ENCODE peak calls at places on chromosomes 7 and 10, in six cellular contexts. B is foreskin fibroblast, K is foreskin keratinocyte, R is brain microvascular endothelial cell, A is MCF 10A, J is HCT116. T is an unnamed sample.

GRCh38 chr10:42623929-42624328 is 14.4 kb downstream of the ZNF33B start:
- DNase-seq in J (no peak), B (no peak), R (no peak), A (no peak), K (no peak), T (no peak)

GRCh38 chr7:22302951-22303423 is 54.0 kb downstream of the RAPGEF5 start:
- DNase-seq in J (no peak), B (no peak), K (no peak), A (no peak), R (no peak), T (no peak)

GRCh38 chr10:8174762-8175161 is 120.3 kb downstream of the GATA3 start:
- DNase-seq in J (no peak), K (no peak), R (no peak), A (no peak), B (no peak), T (no peak)

GRCh38 chr7:141389423-141389822 is 161.8 kb upstream of the AGK start:
- DNase-seq in R (no peak), A (no peak), K (no peak), J (no peak), B (no peak), T (no peak)

GRCh38 chr10:98374176-98374969 is 40.6 kb downstream of the PYROXD2 start:
- DNase-seq in A (peak), B (peak), R (peak), K (peak), J (no peak), T (no peak)

GRCh38 chr7:96426027-96426426 is 104.1 kb upstream of the SLC25A13 start:
- DNase-seq in B (no peak), A (peak), K (peak), J (no peak), R (peak), T (no peak)

GRCh38 chr10:82609845-82610244 is 734.9 kb downstream of the NRG3 start:
- DNase-seq in R (no peak), J (no peak), B (no peak), A (no peak), K (no peak), T (no peak)

GRCh38 chr10:102422586-102423129 is 2.0 kb downstream of the FBXL15 start:
- DNase-seq in K (peak), J (peak), A (peak), R (peak), B (peak), T (peak)

GRCh38 chr10:67849331-67850011 is 11.5 kb upstream of the DNAJC12 start:
- DNase-seq in A (peak), J (peak), B (peak), R (peak), K (peak), T (peak)

GRCh38 chr7:79317728-79318127 is 135.7 kb downstream of the MAGI2 start:
- DNase-seq in B (peak), A (peak), K (peak), R (peak), J (peak), T (peak)

GRCh38 chr7:42175834-42176745 is 60.9 kb downstream of the GLI3 start:
- DNase-seq in B (no peak), J (no peak), R (no peak), K (peak), A (no peak), T (no peak)

GRCh38 chr7:130650616-130651015 is 17.9 kb downstream of the COPG2 start:
- DNase-seq in B (no peak), R (no peak), A (no peak), J (no peak), K (no peak), T (no peak)

GRCh38 chr7:88495901-88496300 is 189.2 kb upstream of the STEAP4 start:
- DNase-seq in B (no peak), A (no peak), R (no peak), K (no peak), J (no peak), T (no peak)

GRCh38 chr10:34739915-34740314 is 75.2 kb downstream of the PARD3 start:
- DNase-seq in R (peak), J (no peak), B (peak), K (peak), A (peak), T (peak)

GRCh38 chr10:59322131-59322530 is 40.2 kb downstream of the FAM13C start:
- DNase-seq in A (no peak), R (no peak), J (no peak), B (no peak), K (no peak), T (no peak)

GRCh38 chr10:71974489-71975011 is 10.4 kb downstream of the CHST3 start:
- DNase-seq in B (peak), A (peak), R (peak), J (peak), K (peak), T (no peak)

GRCh38 chr10:46556515-46557318 is at the start of gene GPRIN2:
- DNase-seq in B (no peak), A (no peak), K (no peak), J (no peak), R (no peak), T (no peak)

GRCh38 chr7:52017802-52018679 is 701.4 kb upstream of the COBL start:
- DNase-seq in K (no peak), R (no peak), B (no peak), J (no peak), A (peak), T (no peak)

GRCh38 chr10:71077796-71078453 is 134.4 kb upstream of the UNC5B start:
- DNase-seq in R (no peak), B (no peak), K (no peak), A (no peak), J (no peak), T (no peak)

GRCh38 chr7:105876964-105877601 is 684 bp upstream of the ATXN7L1 start:
- DNase-seq in R (peak), J (peak), K (peak), A (peak), B (peak), T (no peak)

GRCh38 chr7:124263232-124263827 is 230.5 kb upstream of the TMEM229A start:
- DNase-seq in J (peak), B (no peak), R (no peak), A (peak), K (peak), T (no peak)

GRCh38 chr7:11244149-11244548 is 270.5 kb downstream of the PHF14 start:
- DNase-seq in A (no peak), R (no peak), J (no peak), B (no peak), K (no peak), T (no peak)

GRCh38 chr10:118966131-118967125 is 63.1 kb upstream of the NANOS1 start:
- DNase-seq in A (no peak), K (no peak), J (no peak), R (no peak), B (no peak), T (no peak)

GRCh38 chr7:121337398-121337797 is 8.6 kb downstream of the WNT16 start:
- DNase-seq in J (no peak), A (peak), K (peak), R (no peak), B (no peak), T (no peak)

GRCh38 chr7:105713488-105714465 is 132.5 kb upstream of the EFCAB10 start:
- DNase-seq in J (no peak), B (peak), K (peak), A (peak), R (no peak), T (no peak)

GRCh38 chr10:12801214-12802087 is 200.1 kb downstream of the CCDC3 start:
- DNase-seq in B (no peak), A (no peak), K (no peak), J (no peak), R (no peak), T (no peak)

GRCh38 chr10:132484922-132485321 is 52.7 kb upstream of the INPP5A start:
- DNase-seq in R (no peak), B (no peak), K (no peak), A (no peak), J (no peak), T (no peak)

GRCh38 chr10:78862328-78862640 is 206.5 kb upstream of the ZMIZ1 start:
- DNase-seq in A (no peak), J (no peak), R (no peak), K (peak), B (no peak), T (no peak)

GRCh38 chr7:105677803-105678583 is 96.7 kb upstream of the EFCAB10 start:
- DNase-seq in R (no peak), K (no peak), A (no peak), J (no peak), B (no peak), T (no peak)

GRCh38 chr10:13787015-13787421 is 200.3 kb downstream of the PRPF18 start:
- DNase-seq in K (peak), B (no peak), A (no peak), J (no peak), R (peak), T (no peak)

GRCh38 chr10:28743576-28743975 is 66.3 kb downstream of the BAMBI start:
- DNase-seq in B (no peak), A (no peak), R (no peak), J (no peak), K (no peak), T (no peak)

GRCh38 chr7:154795437-154795836 is 207.5 kb downstream of the PAXIP1 start:
- DNase-seq in K (no peak), A (no peak), B (no peak), R (no peak), J (no peak), T (no peak)

GRCh38 chr7:151517601-151518104 is 2.0 kb downstream of the RHEB start:
- DNase-seq in R (no peak), K (no peak), A (no peak), B (no peak), J (no peak), T (no peak)

GRCh38 chr7:151518781-151519044 is 982 bp downstream of the RHEB start:
- DNase-seq in K (no peak), J (no peak), R (no peak), B (no peak), A (no peak), T (no peak)

GRCh38 chr7:151520419-151521229 is 929 bp upstream of the RHEB start:
- DNase-seq in J (no peak), R (no peak), B (no peak), A (no peak), K (no peak), T (no peak)

GRCh38 chr7:151519765-151520418 is at the start of gene RHEB:
- DNase-seq in A (peak), J (peak), B (peak), R (peak), K (peak), T (peak)

GRCh38 chr7:151518105-151518780 is 1.5 kb downstream of the RHEB start:
- DNase-seq in A (peak), R (peak), J (no peak), B (peak), K (peak), T (no peak)
- TF ChIP-seq CTCF in A (no peak), R (no peak), J (no peak), B (no peak), K (peak), T (no peak)

GRCh38 chr7:3210531-3210930 is 90.5 kb upstream of the SDK1 start:
- DNase-seq in R (no peak), B (no peak), K (no peak), A (no peak), J (no peak), T (no peak)
- TF ChIP-seq CTCF in R (peak), B (no peak), K (no peak), A (no peak), J (no peak), T (no peak)

GRCh38 chr7:4128161-4128560 is 553.9 kb upstream of the FOXK1 start:
- DNase-seq in A (no peak), K (no peak), B (no peak), R (no peak), J (no peak), T (no peak)

GRCh38 chr7:4119848-4120247 is 562.2 kb upstream of the FOXK1 start:
- DNase-seq in B (no peak), J (no peak), R (no peak), A (no peak), K (no peak), T (no peak)

GRCh38 chr7:4129481-4130122 is 552.5 kb upstream of the FOXK1 start:
- DNase-seq in B (no peak), A (no peak), R (no peak), J (no peak), K (no peak), T (no peak)

GRCh38 chr7:4124904-4125477 is 557.1 kb upstream of the FOXK1 start:
- DNase-seq in A (no peak), B (no peak), J (no peak), K (no peak), R (no peak), T (no peak)

DNA sequence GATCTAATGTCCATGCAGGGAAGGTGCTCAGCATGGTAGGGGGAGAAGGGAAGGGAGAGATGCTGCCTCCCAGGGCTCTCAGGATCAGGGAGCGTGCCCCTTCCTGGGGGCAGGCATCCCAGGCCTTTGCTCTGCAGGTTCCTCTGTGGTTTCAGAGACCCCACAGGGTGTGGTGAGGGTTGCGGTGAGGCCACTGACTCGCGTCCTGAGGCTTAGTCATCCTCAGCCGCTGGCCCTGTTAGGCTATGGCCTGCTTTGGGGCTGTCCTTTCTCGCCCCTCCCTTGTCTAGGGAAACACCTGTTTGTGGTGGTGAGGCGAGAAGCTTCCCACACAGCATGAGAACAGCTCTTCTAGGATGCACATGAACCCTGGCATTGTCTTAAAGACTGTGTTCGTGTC is 558.3 kb upstream of the FOXK1 start:
- DNase-seq in A (peak), B (no peak), J (no peak), R (no peak), K (peak), T (no peak)
- TF ChIP-seq CTCF in A (no peak), B (no peak), J (no peak), R (no peak), K (no peak), T (no peak)

GRCh38 chr7:15929406-15929805 is 242.9 kb upstream of the MEOX2 start:
- DNase-seq in R (no peak), B (no peak), K (no peak), A (no peak), J (no peak), T (no peak)
- TF ChIP-seq CTCF in R (no peak), B (no peak), K (no peak), A (no peak), J (no peak), T (no peak)

GRCh38 chr7:149690688-149691446 is 82.5 kb downstream of the ZNF467 start:
- DNase-seq in A (peak), K (peak), B (peak), R (peak), J (peak), T (no peak)
- TF ChIP-seq CTCF in A (no peak), K (no peak), B (no peak), R (no peak), J (no peak), T (no peak)

DNA sequence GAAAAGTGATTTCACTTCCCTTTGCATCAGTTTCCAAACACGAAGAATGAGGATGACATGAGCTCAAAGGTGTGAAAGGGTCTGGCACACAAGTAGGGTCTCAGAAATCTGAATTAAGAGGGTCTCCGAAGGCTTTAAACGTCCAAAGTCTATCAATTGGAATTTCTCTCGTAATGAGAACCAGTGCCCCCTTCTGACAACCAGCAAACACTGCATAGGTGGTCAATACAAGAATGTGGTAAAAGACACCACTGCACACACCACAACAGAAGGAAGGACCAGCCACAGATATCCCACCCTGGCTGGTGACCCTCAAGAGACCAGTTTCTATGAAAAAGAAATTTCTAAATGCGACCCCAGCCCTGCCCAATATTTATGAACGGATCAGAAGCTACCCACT is 78.1 kb downstream of the CALN1 start:
- DNase-seq in J (no peak), K (no peak), A (no peak), B (no peak), R (no peak), T (no peak)
- TF ChIP-seq CTCF in J (peak), K (peak), A (no peak), B (no peak), R (no peak), T (no peak)

GRCh38 chr10:63003816-63004453 is 129.2 kb upstream of the NRBF2 start:
- DNase-seq in B (no peak), R (no peak), J (peak), K (no peak), A (peak), T (no peak)
- TF ChIP-seq CTCF in B (no peak), R (peak), J (peak), K (peak), A (no peak), T (peak)

DNA sequence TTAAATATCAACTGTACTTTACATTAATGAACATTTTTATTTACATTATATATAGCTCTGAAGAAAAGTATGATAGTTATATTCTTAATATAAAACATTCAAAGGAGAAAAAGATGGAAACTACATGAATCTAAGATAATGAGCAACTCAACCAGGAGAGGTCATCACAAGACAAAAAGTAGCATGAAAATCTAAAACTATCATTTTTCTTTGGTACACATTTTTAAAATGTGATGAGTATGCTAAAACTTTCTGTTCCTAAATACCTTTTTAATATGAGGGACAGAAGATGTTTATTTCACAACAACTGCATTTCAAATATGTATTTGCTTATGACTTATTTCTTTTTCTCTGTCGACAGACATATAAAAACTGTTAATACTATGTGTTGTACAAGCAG is 2.4 kb downstream of the CNTNAP2 start:
- DNase-seq in K (no peak), A (no peak), B (no peak), R (no peak), J (no peak), T (no peak)
- TF ChIP-seq CTCF in K (no peak), A (peak), B (no peak), R (no peak), J (no peak), T (no peak)

GRCh38 chr7:7475601-7476000 is 60.1 kb downstream of the COL28A1 start:
- DNase-seq in A (no peak), R (no peak), B (no peak), K (no peak), J (no peak), T (no peak)
- TF ChIP-seq CTCF in A (no peak), R (no peak), B (no peak), K (no peak), J (no peak), T (no peak)

T was measured in AG09319.